ENCODE peak calls at places on chromosomes 16 and 17, in six cellular contexts. One of them, this sample, is unnamed.

GRCh38 chr16:19911747-19912146 is 27.1 kb upstream of the GPRC5B start:
- DNase-seq in heart left ventricle: no peak
- DNase-seq in Peyer's patch: no peak
- DNase-seq in IMR-90: no peak
- DNase-seq in body of pancreas: no peak
- DNase-seq in transverse colon: no peak
- DNase-seq in this sample: no peak

GRCh38 chr16:71359431-71359830 is 908 bp downstream of the CALB2 start:
- DNase-seq in heart left ventricle: no peak
- DNase-seq in Peyer's patch: no peak
- DNase-seq in IMR-90: no peak
- DNase-seq in body of pancreas: no peak
- DNase-seq in transverse colon: no peak
- DNase-seq in this sample: no peak

GRCh38 chr16:27483083-27483437 is 66.7 kb downstream of the GTF3C1 start:
- DNase-seq in heart left ventricle: no peak
- DNase-seq in Peyer's patch: no peak
- DNase-seq in IMR-90: no peak
- DNase-seq in body of pancreas: no peak
- DNase-seq in transverse colon: no peak
- DNase-seq in this sample: no peak

GRCh38 chr16:48082516-48082915 is 73.3 kb downstream of the ABCC12 start:
- DNase-seq in heart left ventricle: no peak
- DNase-seq in Peyer's patch: no peak
- DNase-seq in IMR-90: peak; percentile 32
- DNase-seq in body of pancreas: no peak
- DNase-seq in transverse colon: no peak
- DNase-seq in this sample: no peak

GRCh38 chr16:89371968-89372634 is 118.3 kb downstream of the ANKRD11 start:
- DNase-seq in heart left ventricle: no peak
- DNase-seq in Peyer's patch: no peak
- DNase-seq in IMR-90: peak; percentile 65
- DNase-seq in body of pancreas: no peak
- DNase-seq in transverse colon: no peak
- DNase-seq in this sample: no peak

GRCh38 chr16:14307059-14307531 is 236.0 kb downstream of the MRTFB start:
- DNase-seq in heart left ventricle: peak; percentile 28
- DNase-seq in Peyer's patch: no peak
- DNase-seq in IMR-90: no peak
- DNase-seq in body of pancreas: no peak
- DNase-seq in transverse colon: no peak
- DNase-seq in this sample: no peak

GRCh38 chr16:70434489-70435260 is 4.2 kb downstream of the ST3GAL2 start:
- DNase-seq in heart left ventricle: no peak
- DNase-seq in Peyer's patch: no peak
- DNase-seq in IMR-90: no peak
- DNase-seq in body of pancreas: no peak
- DNase-seq in transverse colon: no peak
- DNase-seq in this sample: no peak

GRCh38 chr17:7486181-7486580 is 2.0 kb downstream of the POLR2A start:
- DNase-seq in heart left ventricle: no peak
- DNase-seq in Peyer's patch: no peak
- DNase-seq in IMR-90: peak; percentile 50
- DNase-seq in body of pancreas: no peak
- DNase-seq in transverse colon: no peak
- DNase-seq in this sample: no peak

GRCh38 chr17:59498421-59499307 is 66.7 kb upstream of the DHX40 start:
- DNase-seq in heart left ventricle: no peak
- DNase-seq in Peyer's patch: no peak
- DNase-seq in IMR-90: no peak
- DNase-seq in body of pancreas: no peak
- DNase-seq in transverse colon: no peak
- DNase-seq in this sample: no peak

GRCh38 chr17:17774009-17774881 is 62.5 kb downstream of the SREBF1 start:
- DNase-seq in heart left ventricle: no peak
- DNase-seq in Peyer's patch: no peak
- DNase-seq in IMR-90: peak; percentile 52
- DNase-seq in body of pancreas: peak; percentile 53
- DNase-seq in transverse colon: peak; percentile 83
- DNase-seq in this sample: no peak

GRCh38 chr16:90015586-90016338 is 3.5 kb downstream of the DBNDD1 start:
- DNase-seq in heart left ventricle: no peak
- DNase-seq in Peyer's patch: no peak
- DNase-seq in IMR-90: no peak
- DNase-seq in body of pancreas: no peak
- DNase-seq in transverse colon: no peak
- DNase-seq in this sample: no peak

GRCh38 chr17:27433521-27433920 is 22.7 kb upstream of the KSR1 start:
- DNase-seq in heart left ventricle: no peak
- DNase-seq in Peyer's patch: no peak
- DNase-seq in IMR-90: no peak
- DNase-seq in body of pancreas: no peak
- DNase-seq in transverse colon: no peak
- DNase-seq in this sample: no peak

GRCh38 chr17:80778716-80779115 is 212.9 kb upstream of the CHMP6 start:
- DNase-seq in heart left ventricle: no peak
- DNase-seq in Peyer's patch: no peak
- DNase-seq in IMR-90: no peak
- DNase-seq in body of pancreas: no peak
- DNase-seq in transverse colon: no peak
- DNase-seq in this sample: no peak

GRCh38 chr17:42067371-42068180 is 17.2 kb upstream of the C17orf113 start:
- DNase-seq in heart left ventricle: peak; percentile 73
- DNase-seq in Peyer's patch: peak; percentile 73
- DNase-seq in IMR-90: peak; percentile 23
- DNase-seq in body of pancreas: peak; percentile 74
- DNase-seq in transverse colon: peak; percentile 77
- DNase-seq in this sample: peak; percentile 78

GRCh38 chr16:15044286-15044685 is 11.6 kb downstream of the NTAN1 start:
- DNase-seq in heart left ventricle: no peak
- DNase-seq in Peyer's patch: no peak
- DNase-seq in IMR-90: no peak
- DNase-seq in body of pancreas: no peak
- DNase-seq in transverse colon: no peak
- DNase-seq in this sample: no peak

GRCh38 chr17:82957469-82957795 is 117.6 kb upstream of the ZNF750 start:
- DNase-seq in heart left ventricle: no peak
- DNase-seq in Peyer's patch: no peak
- DNase-seq in IMR-90: no peak
- DNase-seq in body of pancreas: no peak
- DNase-seq in transverse colon: no peak
- DNase-seq in this sample: no peak

GRCh38 chr16:27444015-27444414 is 42.0 kb downstream of the IL21R start:
- DNase-seq in heart left ventricle: no peak
- DNase-seq in Peyer's patch: no peak
- DNase-seq in IMR-90: peak; percentile 65
- DNase-seq in body of pancreas: no peak
- DNase-seq in transverse colon: no peak
- DNase-seq in this sample: no peak

GRCh38 chr16:48556913-48557351 is 53.0 kb downstream of the N4BP1 start:
- DNase-seq in heart left ventricle: no peak
- DNase-seq in Peyer's patch: no peak
- DNase-seq in IMR-90: peak; percentile 89
- DNase-seq in body of pancreas: no peak
- DNase-seq in transverse colon: no peak
- DNase-seq in this sample: no peak

GRCh38 chr17:859461-860195 is 77.5 kb downstream of the MRM3 start:
- DNase-seq in heart left ventricle: no peak
- DNase-seq in Peyer's patch: no peak
- DNase-seq in IMR-90: peak; percentile 60
- DNase-seq in body of pancreas: no peak
- DNase-seq in transverse colon: no peak
- DNase-seq in this sample: peak; percentile 58

GRCh38 chr17:33968350-33969044 is 286.6 kb upstream of the CCL2 start:
- DNase-seq in heart left ventricle: no peak
- DNase-seq in Peyer's patch: peak; percentile 17
- DNase-seq in IMR-90: no peak
- DNase-seq in body of pancreas: no peak
- DNase-seq in transverse colon: no peak
- DNase-seq in this sample: no peak

GRCh38 chr17:79011451-79012147 is 2.0 kb upstream of the CANT1 start:
- DNase-seq in heart left ventricle: no peak
- DNase-seq in Peyer's patch: no peak
- DNase-seq in IMR-90: peak; percentile 85
- DNase-seq in body of pancreas: no peak
- DNase-seq in transverse colon: no peak
- DNase-seq in this sample: no peak

GRCh38 chr16:84228321-84228838 is 11.4 kb downstream of the KCNG4 start:
- DNase-seq in heart left ventricle: peak; percentile 84
- DNase-seq in Peyer's patch: no peak
- DNase-seq in IMR-90: peak; percentile 89
- DNase-seq in body of pancreas: peak; percentile 20
- DNase-seq in transverse colon: peak; percentile 15
- DNase-seq in this sample: peak; percentile 82

GRCh38 chr16:85490971-85491771 is 122.0 kb upstream of the GSE1 start:
- DNase-seq in heart left ventricle: no peak
- DNase-seq in Peyer's patch: peak; percentile 23
- DNase-seq in IMR-90: no peak
- DNase-seq in body of pancreas: peak; percentile 69
- DNase-seq in transverse colon: peak; percentile 65
- DNase-seq in this sample: no peak

GRCh38 chr17:14670861-14671260 is 370.0 kb downstream of the HS3ST3B1 start:
- DNase-seq in heart left ventricle: no peak
- DNase-seq in Peyer's patch: no peak
- DNase-seq in IMR-90: no peak
- DNase-seq in body of pancreas: no peak
- DNase-seq in transverse colon: no peak
- DNase-seq in this sample: no peak

DNA sequence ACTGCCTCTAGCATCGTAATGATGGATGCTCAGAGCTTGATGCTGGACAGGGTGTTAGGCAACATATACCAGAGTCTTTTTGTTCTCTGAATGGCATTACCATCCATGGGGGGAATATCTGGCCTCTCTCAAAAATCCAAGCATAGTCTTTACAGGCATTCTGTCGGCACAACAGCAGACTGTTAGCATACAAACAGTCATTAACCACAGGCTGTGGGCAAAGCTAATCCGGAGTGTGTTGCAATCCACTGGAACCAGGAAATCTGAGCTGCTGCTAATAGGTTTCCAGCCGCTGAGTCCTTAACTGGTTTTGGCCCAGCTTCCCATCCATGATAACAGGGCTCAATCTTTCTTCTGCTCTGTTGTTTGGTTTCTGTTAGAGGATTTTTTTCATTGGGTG is 371.9 kb downstream of the HS3ST3B1 start:
- DNase-seq in heart left ventricle: no peak
- DNase-seq in Peyer's patch: no peak
- DNase-seq in IMR-90: peak; percentile 47
- DNase-seq in body of pancreas: peak; percentile 13
- DNase-seq in transverse colon: no peak
- DNase-seq in this sample: no peak
- H3K27ac ChIP-seq in heart left ventricle: no peak overlapping the region
- H3K27ac ChIP-seq in Peyer's patch: no peak overlapping the region
- H3K27ac ChIP-seq in IMR-90: no peak overlapping the region
- H3K27ac ChIP-seq in body of pancreas: no peak overlapping the region
- H3K27ac ChIP-seq in transverse colon: no peak overlapping the region
- H3K27ac ChIP-seq in this sample: no peak overlapping the region

GRCh38 chr16:81095953-81096714 is at the start of gene GCSH:
- DNase-seq in heart left ventricle: peak; percentile 100
- DNase-seq in Peyer's patch: peak; percentile 98
- DNase-seq in IMR-90: peak; percentile 98
- DNase-seq in body of pancreas: peak; percentile 99
- DNase-seq in transverse colon: peak; percentile 99
- DNase-seq in this sample: peak; percentile 99
- TF ChIP-seq POLR2A in heart left ventricle: peak; percentile 48
- TF ChIP-seq POLR2A in Peyer's patch: no peak
- TF ChIP-seq POLR2A in IMR-90: no peak
- TF ChIP-seq POLR2A in body of pancreas: no peak
- TF ChIP-seq POLR2A in transverse colon: no peak
- TF ChIP-seq POLR2A in this sample: no peak

GRCh38 chr16:8848231-8848938 is 20.4 kb downstream of the CARHSP1 start:
- DNase-seq in heart left ventricle: no peak
- DNase-seq in Peyer's patch: no peak
- DNase-seq in IMR-90: no peak
- DNase-seq in body of pancreas: no peak
- DNase-seq in transverse colon: no peak
- DNase-seq in this sample: no peak

GRCh38 chr16:8848939-8849391 is 19.8 kb downstream of the CARHSP1 start:
- DNase-seq in heart left ventricle: no peak
- DNase-seq in Peyer's patch: no peak
- DNase-seq in IMR-90: peak; percentile 75
- DNase-seq in body of pancreas: no peak
- DNase-seq in transverse colon: no peak
- DNase-seq in this sample: no peak

GRCh38 chr16:8849411-8850011 is 19.3 kb downstream of the CARHSP1 start:
- DNase-seq in heart left ventricle: no peak
- DNase-seq in Peyer's patch: no peak
- DNase-seq in IMR-90: no peak
- DNase-seq in body of pancreas: no peak
- DNase-seq in transverse colon: no peak
- DNase-seq in this sample: no peak

GRCh38 chr16:8851761-8852403 is 16.9 kb downstream of the CARHSP1 start:
- DNase-seq in heart left ventricle: no peak
- DNase-seq in Peyer's patch: no peak
- DNase-seq in IMR-90: no peak
- DNase-seq in body of pancreas: no peak
- DNase-seq in transverse colon: no peak
- DNase-seq in this sample: no peak

DNA sequence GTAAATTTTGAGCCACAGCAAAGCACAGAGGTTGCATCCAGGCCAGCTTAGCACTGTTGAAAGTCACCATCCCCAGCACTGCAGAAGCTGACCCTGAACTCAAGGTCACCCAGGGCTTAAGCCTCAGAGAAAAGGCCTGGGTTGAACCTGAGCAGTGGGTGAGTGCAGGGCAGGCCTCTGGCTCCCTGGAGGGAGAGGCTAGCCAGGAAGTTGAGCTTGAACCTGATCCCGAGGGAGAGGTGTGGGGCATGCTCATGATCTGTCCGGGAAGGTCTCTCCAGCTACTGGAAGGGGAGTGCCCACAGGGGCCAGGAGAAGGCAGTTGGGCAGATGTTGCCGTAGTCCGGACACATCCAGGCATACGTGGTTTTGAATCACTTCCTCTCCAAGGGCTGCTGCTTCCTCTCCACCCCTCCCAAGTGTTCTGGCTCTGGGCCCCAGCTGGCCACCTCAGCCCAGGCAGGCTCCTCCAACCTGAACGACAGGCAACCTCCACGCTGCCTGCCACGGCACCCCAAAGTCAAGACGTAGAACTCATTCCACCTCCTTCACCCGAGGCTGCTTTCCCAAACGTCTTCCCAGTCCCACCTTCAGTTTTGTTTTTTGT is 18.4 kb downstream of the CARHSP1 start:
- DNase-seq in heart left ventricle: no peak
- DNase-seq in Peyer's patch: no peak
- DNase-seq in IMR-90: peak; percentile 87
- DNase-seq in body of pancreas: no peak
- DNase-seq in transverse colon: no peak
- DNase-seq in this sample: no peak
- H3K27ac ChIP-seq in heart left ventricle: peak overlapping the region; percentile 70
- H3K27ac ChIP-seq in Peyer's patch: peak overlapping the region; percentile 18
- H3K27ac ChIP-seq in IMR-90: peak overlapping the region; percentile 72
- H3K27ac ChIP-seq in body of pancreas: no peak overlapping the region
- H3K27ac ChIP-seq in transverse colon: no peak overlapping the region
- H3K27ac ChIP-seq in this sample: peak overlapping the region; percentile 42

GRCh38 chr16:3123986-3124886 is 10.6 kb upstream of the ZNF213 start:
- DNase-seq in heart left ventricle: peak; percentile 97
- DNase-seq in Peyer's patch: peak; percentile 99
- DNase-seq in IMR-90: peak; percentile 87
- DNase-seq in body of pancreas: peak; percentile 96
- DNase-seq in transverse colon: peak; percentile 97
- DNase-seq in this sample: peak; percentile 94
- TF ChIP-seq POLR2A in heart left ventricle: no peak
- TF ChIP-seq POLR2A in Peyer's patch: peak; percentile 30
- TF ChIP-seq POLR2A in IMR-90: no peak
- TF ChIP-seq POLR2A in body of pancreas: peak; percentile 70
- TF ChIP-seq POLR2A in transverse colon: peak; percentile 69
- TF ChIP-seq POLR2A in this sample: no peak

This sample was measured in ovary.